ENCODE peak calls at places on chromosomes 6 and 20, in nine cellular contexts. One of them, this sample, is unnamed.

GRCh38 chr6:4805553-4806307 is 29.5 kb downstream of the CDYL start:
- DNase-seq in GM23338: peak
- DNase-seq in effector memory CD4-positive, alpha-beta T cell: no peak
- DNase-seq in cardiac muscle cell: peak
- DNase-seq in cardiac fibroblast: peak
- DNase-seq in adipocyte: peak
- DNase-seq in adrenal gland: peak
- DNase-seq in neural progenitor cell: peak
- DNase-seq in CD4-positive, CD25-positive, alpha-beta regulatory T cell: no peak
- DNase-seq in this sample: peak

GRCh38 chr20:19583532-19584175 is 174.4 kb upstream of the RIN2 start:
- DNase-seq in GM23338: peak
- DNase-seq in effector memory CD4-positive, alpha-beta T cell: no peak
- DNase-seq in cardiac muscle cell: peak
- DNase-seq in cardiac fibroblast: peak
- DNase-seq in adipocyte: peak
- DNase-seq in adrenal gland: peak
- DNase-seq in neural progenitor cell: peak
- DNase-seq in CD4-positive, CD25-positive, alpha-beta regulatory T cell: no peak
- DNase-seq in this sample: peak

GRCh38 chr20:62437985-62438384 is 10.6 kb upstream of the RBBP8NL start:
- DNase-seq in GM23338: peak
- DNase-seq in effector memory CD4-positive, alpha-beta T cell: no peak
- DNase-seq in cardiac muscle cell: no peak
- DNase-seq in cardiac fibroblast: no peak
- DNase-seq in adipocyte: no peak
- DNase-seq in adrenal gland: no peak
- DNase-seq in neural progenitor cell: no peak
- DNase-seq in CD4-positive, CD25-positive, alpha-beta regulatory T cell: no peak
- DNase-seq in this sample: no peak

GRCh38 chr20:51340451-51340840 is 202.1 kb downstream of the NFATC2 start:
- DNase-seq in GM23338: peak
- DNase-seq in effector memory CD4-positive, alpha-beta T cell: no peak
- DNase-seq in cardiac muscle cell: no peak
- DNase-seq in cardiac fibroblast: no peak
- DNase-seq in adipocyte: no peak
- DNase-seq in adrenal gland: no peak
- DNase-seq in neural progenitor cell: no peak
- DNase-seq in CD4-positive, CD25-positive, alpha-beta regulatory T cell: no peak
- DNase-seq in this sample: no peak

GRCh38 chr6:142322066-142322465 is 20.3 kb downstream of the ADGRG6 start:
- DNase-seq in GM23338: no peak
- DNase-seq in effector memory CD4-positive, alpha-beta T cell: no peak
- DNase-seq in cardiac muscle cell: no peak
- DNase-seq in cardiac fibroblast: no peak
- DNase-seq in adipocyte: no peak
- DNase-seq in adrenal gland: no peak
- DNase-seq in neural progenitor cell: no peak
- DNase-seq in CD4-positive, CD25-positive, alpha-beta regulatory T cell: no peak
- DNase-seq in this sample: no peak

GRCh38 chr20:25540273-25540672 is 45.1 kb downstream of the NINL start:
- DNase-seq in GM23338: peak
- DNase-seq in effector memory CD4-positive, alpha-beta T cell: no peak
- DNase-seq in cardiac muscle cell: peak
- DNase-seq in cardiac fibroblast: no peak
- DNase-seq in adipocyte: no peak
- DNase-seq in adrenal gland: no peak
- DNase-seq in neural progenitor cell: peak
- DNase-seq in CD4-positive, CD25-positive, alpha-beta regulatory T cell: no peak
- DNase-seq in this sample: no peak

GRCh38 chr20:33653900-33654596 is 8.1 kb upstream of the C20orf144 start:
- DNase-seq in GM23338: peak
- DNase-seq in effector memory CD4-positive, alpha-beta T cell: no peak
- DNase-seq in cardiac muscle cell: no peak
- DNase-seq in cardiac fibroblast: no peak
- DNase-seq in adipocyte: no peak
- DNase-seq in adrenal gland: peak
- DNase-seq in neural progenitor cell: no peak
- DNase-seq in CD4-positive, CD25-positive, alpha-beta regulatory T cell: no peak
- DNase-seq in this sample: peak

GRCh38 chr6:170435766-170436165 is 117.3 kb downstream of the PSMB1 start:
- DNase-seq in GM23338: no peak
- DNase-seq in effector memory CD4-positive, alpha-beta T cell: no peak
- DNase-seq in cardiac muscle cell: no peak
- DNase-seq in cardiac fibroblast: no peak
- DNase-seq in adipocyte: no peak
- DNase-seq in adrenal gland: no peak
- DNase-seq in neural progenitor cell: no peak
- DNase-seq in CD4-positive, CD25-positive, alpha-beta regulatory T cell: no peak
- DNase-seq in this sample: no peak

GRCh38 chr6:13873288-13874190 is 51.2 kb upstream of the RNF182 start:
- DNase-seq in GM23338: peak
- DNase-seq in effector memory CD4-positive, alpha-beta T cell: peak
- DNase-seq in cardiac muscle cell: peak
- DNase-seq in cardiac fibroblast: peak
- DNase-seq in adipocyte: peak
- DNase-seq in adrenal gland: peak
- DNase-seq in neural progenitor cell: peak
- DNase-seq in CD4-positive, CD25-positive, alpha-beta regulatory T cell: peak
- DNase-seq in this sample: peak

GRCh38 chr6:73451166-73452106 is 661 bp downstream of the CGAS start:
- DNase-seq in GM23338: peak
- DNase-seq in effector memory CD4-positive, alpha-beta T cell: peak
- DNase-seq in cardiac muscle cell: peak
- DNase-seq in cardiac fibroblast: peak
- DNase-seq in adipocyte: peak
- DNase-seq in adrenal gland: peak
- DNase-seq in neural progenitor cell: peak
- DNase-seq in CD4-positive, CD25-positive, alpha-beta regulatory T cell: peak
- DNase-seq in this sample: peak

GRCh38 chr20:44627364-44628010 is 24.0 kb downstream of the ADA start:
- DNase-seq in GM23338: no peak
- DNase-seq in effector memory CD4-positive, alpha-beta T cell: no peak
- DNase-seq in cardiac muscle cell: no peak
- DNase-seq in cardiac fibroblast: no peak
- DNase-seq in adipocyte: no peak
- DNase-seq in adrenal gland: no peak
- DNase-seq in neural progenitor cell: no peak
- DNase-seq in CD4-positive, CD25-positive, alpha-beta regulatory T cell: no peak
- DNase-seq in this sample: no peak

DNA sequence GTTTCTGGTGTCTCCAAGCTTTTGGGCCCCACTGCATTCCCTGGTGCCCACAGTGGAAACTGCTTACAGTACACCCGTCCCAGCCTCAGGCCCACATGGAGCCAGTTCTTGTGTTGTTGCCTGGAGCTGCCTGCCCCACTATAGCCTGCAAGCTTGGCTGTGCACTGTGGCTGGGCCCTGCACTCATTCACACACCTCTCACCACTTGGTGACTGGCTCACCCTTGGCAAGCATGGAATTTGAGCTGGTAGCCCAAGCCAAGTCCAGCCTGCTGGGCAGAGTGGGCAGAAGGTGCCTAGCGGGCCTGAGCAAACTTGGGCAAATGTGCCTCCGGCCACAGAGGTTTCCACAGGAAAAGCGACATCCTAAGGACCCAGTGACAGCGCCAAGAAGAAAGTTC is 472.3 kb downstream of the MMUT start:
- DNase-seq in GM23338: no peak
- DNase-seq in effector memory CD4-positive, alpha-beta T cell: no peak
- DNase-seq in cardiac muscle cell: no peak
- DNase-seq in cardiac fibroblast: no peak
- DNase-seq in adipocyte: no peak
- DNase-seq in adrenal gland: no peak
- DNase-seq in neural progenitor cell: no peak
- DNase-seq in CD4-positive, CD25-positive, alpha-beta regulatory T cell: no peak
- DNase-seq in this sample: no peak
- H3K4me3 ChIP-seq in GM23338: no peak
- H3K4me3 ChIP-seq in effector memory CD4-positive, alpha-beta T cell: no peak
- H3K4me3 ChIP-seq in cardiac muscle cell: no peak
- H3K4me3 ChIP-seq in cardiac fibroblast: no peak
- H3K4me3 ChIP-seq in adipocyte: no peak
- H3K4me3 ChIP-seq in adrenal gland: no peak
- H3K4me3 ChIP-seq in neural progenitor cell: no peak
- H3K4me3 ChIP-seq in CD4-positive, CD25-positive, alpha-beta regulatory T cell: no peak
- H3K4me3 ChIP-seq in this sample: no peak

GRCh38 chr6:154232013-154232920 is 124.3 kb downstream of the IPCEF1 start:
- DNase-seq in GM23338: no peak
- DNase-seq in effector memory CD4-positive, alpha-beta T cell: no peak
- DNase-seq in cardiac muscle cell: no peak
- DNase-seq in cardiac fibroblast: no peak
- DNase-seq in adipocyte: peak
- DNase-seq in adrenal gland: no peak
- DNase-seq in neural progenitor cell: no peak
- DNase-seq in CD4-positive, CD25-positive, alpha-beta regulatory T cell: no peak
- DNase-seq in this sample: no peak

GRCh38 chr6:154230390-154230789 is 126.2 kb downstream of the IPCEF1 start:
- DNase-seq in GM23338: no peak
- DNase-seq in effector memory CD4-positive, alpha-beta T cell: no peak
- DNase-seq in cardiac muscle cell: no peak
- DNase-seq in cardiac fibroblast: no peak
- DNase-seq in adipocyte: no peak
- DNase-seq in adrenal gland: no peak
- DNase-seq in neural progenitor cell: no peak
- DNase-seq in CD4-positive, CD25-positive, alpha-beta regulatory T cell: no peak
- DNase-seq in this sample: no peak

GRCh38 chr6:154230910-154231595 is 125.5 kb downstream of the IPCEF1 start:
- DNase-seq in GM23338: no peak
- DNase-seq in effector memory CD4-positive, alpha-beta T cell: no peak
- DNase-seq in cardiac muscle cell: no peak
- DNase-seq in cardiac fibroblast: no peak
- DNase-seq in adipocyte: no peak
- DNase-seq in adrenal gland: no peak
- DNase-seq in neural progenitor cell: no peak
- DNase-seq in CD4-positive, CD25-positive, alpha-beta regulatory T cell: no peak
- DNase-seq in this sample: no peak

GRCh38 chr6:154236646-154237236 is 119.9 kb downstream of the IPCEF1 start:
- DNase-seq in GM23338: no peak
- DNase-seq in effector memory CD4-positive, alpha-beta T cell: no peak
- DNase-seq in cardiac muscle cell: no peak
- DNase-seq in cardiac fibroblast: no peak
- DNase-seq in adipocyte: peak
- DNase-seq in adrenal gland: no peak
- DNase-seq in neural progenitor cell: no peak
- DNase-seq in CD4-positive, CD25-positive, alpha-beta regulatory T cell: no peak
- DNase-seq in this sample: no peak

DNA sequence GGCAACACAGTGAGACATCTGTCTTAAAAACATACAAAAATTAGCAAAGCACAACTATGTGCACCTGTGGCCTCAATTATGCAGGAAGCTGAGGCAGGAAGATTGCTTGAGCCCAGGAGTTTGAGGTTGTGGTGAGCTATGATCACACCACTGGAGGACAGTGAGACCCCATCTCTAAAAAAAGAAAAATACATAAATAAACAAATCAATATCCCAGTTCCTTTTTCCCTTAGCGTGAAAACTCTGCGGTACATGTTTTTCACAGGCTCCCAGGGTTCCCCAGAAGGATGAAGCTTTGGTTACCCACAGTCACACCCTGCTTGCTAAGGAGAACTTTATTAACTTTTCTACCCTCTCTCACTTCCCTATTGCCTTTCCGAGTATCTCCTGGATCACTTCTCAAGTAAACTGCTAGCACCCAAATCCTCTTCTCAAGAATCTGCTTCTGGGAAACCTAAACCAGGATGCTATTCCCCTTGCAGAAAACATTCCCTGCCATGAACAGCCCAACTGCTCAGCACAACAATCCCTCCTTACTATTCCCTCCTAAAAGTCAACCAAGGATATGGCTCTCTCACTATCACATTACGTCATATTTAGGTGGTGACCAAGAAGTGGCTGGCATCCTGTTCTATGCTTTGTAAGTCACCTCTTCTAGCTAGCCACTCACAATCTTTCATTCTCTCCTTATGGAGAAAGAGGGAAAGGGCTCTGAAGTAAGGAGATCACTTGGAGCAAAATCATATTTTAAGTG is 122.4 kb downstream of the IPCEF1 start:
- DNase-seq in GM23338: no peak
- DNase-seq in effector memory CD4-positive, alpha-beta T cell: no peak
- DNase-seq in cardiac muscle cell: no peak
- DNase-seq in cardiac fibroblast: no peak
- DNase-seq in adipocyte: no peak
- DNase-seq in adrenal gland: no peak
- DNase-seq in neural progenitor cell: no peak
- DNase-seq in CD4-positive, CD25-positive, alpha-beta regulatory T cell: no peak
- DNase-seq in this sample: no peak
- H3K4me3 ChIP-seq in GM23338: no peak
- H3K4me3 ChIP-seq in effector memory CD4-positive, alpha-beta T cell: no peak
- H3K4me3 ChIP-seq in cardiac muscle cell: no peak
- H3K4me3 ChIP-seq in cardiac fibroblast: no peak
- H3K4me3 ChIP-seq in adipocyte: no peak
- H3K4me3 ChIP-seq in adrenal gland: no peak
- H3K4me3 ChIP-seq in neural progenitor cell: no peak
- H3K4me3 ChIP-seq in CD4-positive, CD25-positive, alpha-beta regulatory T cell: peak
- H3K4me3 ChIP-seq in this sample: no peak

GRCh38 chr6:129583864-129584263 is 126.1 kb downstream of the ARHGAP18 start:
- DNase-seq in GM23338: no peak
- DNase-seq in effector memory CD4-positive, alpha-beta T cell: no peak
- DNase-seq in cardiac muscle cell: no peak
- DNase-seq in cardiac fibroblast: no peak
- DNase-seq in adipocyte: no peak
- DNase-seq in adrenal gland: no peak
- DNase-seq in neural progenitor cell: no peak
- DNase-seq in CD4-positive, CD25-positive, alpha-beta regulatory T cell: no peak
- DNase-seq in this sample: no peak

GRCh38 chr6:129576456-129576855 is 133.5 kb downstream of the ARHGAP18 start:
- DNase-seq in GM23338: no peak
- DNase-seq in effector memory CD4-positive, alpha-beta T cell: no peak
- DNase-seq in cardiac muscle cell: no peak
- DNase-seq in cardiac fibroblast: no peak
- DNase-seq in adipocyte: no peak
- DNase-seq in adrenal gland: no peak
- DNase-seq in neural progenitor cell: no peak
- DNase-seq in CD4-positive, CD25-positive, alpha-beta regulatory T cell: no peak
- DNase-seq in this sample: no peak

GRCh38 chr6:129577691-129578090 is 132.3 kb downstream of the ARHGAP18 start:
- DNase-seq in GM23338: no peak
- DNase-seq in effector memory CD4-positive, alpha-beta T cell: no peak
- DNase-seq in cardiac muscle cell: no peak
- DNase-seq in cardiac fibroblast: no peak
- DNase-seq in adipocyte: no peak
- DNase-seq in adrenal gland: no peak
- DNase-seq in neural progenitor cell: no peak
- DNase-seq in CD4-positive, CD25-positive, alpha-beta regulatory T cell: no peak
- DNase-seq in this sample: no peak

GRCh38 chr6:129575378-129576118 is 134.4 kb downstream of the ARHGAP18 start:
- DNase-seq in GM23338: peak
- DNase-seq in effector memory CD4-positive, alpha-beta T cell: no peak
- DNase-seq in cardiac muscle cell: peak
- DNase-seq in cardiac fibroblast: peak
- DNase-seq in adipocyte: peak
- DNase-seq in adrenal gland: no peak
- DNase-seq in neural progenitor cell: peak
- DNase-seq in CD4-positive, CD25-positive, alpha-beta regulatory T cell: no peak
- DNase-seq in this sample: no peak

GRCh38 chr6:129578315-129578714 is 131.7 kb downstream of the ARHGAP18 start:
- DNase-seq in GM23338: no peak
- DNase-seq in effector memory CD4-positive, alpha-beta T cell: no peak
- DNase-seq in cardiac muscle cell: no peak
- DNase-seq in cardiac fibroblast: no peak
- DNase-seq in adipocyte: no peak
- DNase-seq in adrenal gland: no peak
- DNase-seq in neural progenitor cell: no peak
- DNase-seq in CD4-positive, CD25-positive, alpha-beta regulatory T cell: no peak
- DNase-seq in this sample: no peak
- H3K4me3 ChIP-seq in GM23338: no peak
- H3K4me3 ChIP-seq in effector memory CD4-positive, alpha-beta T cell: no peak
- H3K4me3 ChIP-seq in cardiac muscle cell: no peak
- H3K4me3 ChIP-seq in cardiac fibroblast: no peak
- H3K4me3 ChIP-seq in adipocyte: no peak
- H3K4me3 ChIP-seq in adrenal gland: no peak
- H3K4me3 ChIP-seq in neural progenitor cell: no peak
- H3K4me3 ChIP-seq in CD4-positive, CD25-positive, alpha-beta regulatory T cell: no peak
- H3K4me3 ChIP-seq in this sample: no peak

GRCh38 chr20:48525400-48525799 is 302.4 kb downstream of the PREX1 start:
- DNase-seq in GM23338: no peak
- DNase-seq in effector memory CD4-positive, alpha-beta T cell: no peak
- DNase-seq in cardiac muscle cell: no peak
- DNase-seq in cardiac fibroblast: no peak
- DNase-seq in adipocyte: no peak
- DNase-seq in adrenal gland: no peak
- DNase-seq in neural progenitor cell: no peak
- DNase-seq in CD4-positive, CD25-positive, alpha-beta regulatory T cell: no peak
- DNase-seq in this sample: no peak
- H3K4me3 ChIP-seq in GM23338: no peak
- H3K4me3 ChIP-seq in effector memory CD4-positive, alpha-beta T cell: no peak
- H3K4me3 ChIP-seq in cardiac muscle cell: no peak
- H3K4me3 ChIP-seq in cardiac fibroblast: no peak
- H3K4me3 ChIP-seq in adipocyte: no peak
- H3K4me3 ChIP-seq in adrenal gland: no peak
- H3K4me3 ChIP-seq in neural progenitor cell: no peak
- H3K4me3 ChIP-seq in CD4-positive, CD25-positive, alpha-beta regulatory T cell: no peak
- H3K4me3 ChIP-seq in this sample: no peak

This sample was measured in transverse colon.